ENCODE peak calls at places on chromosome 6, in seven cellular contexts. O, N, W, Q, L, P and Z are unnamed samples.

GRCh38 chr6:105591053-105591452 is 188.2 kb upstream of the PREP start:
- DNase-seq in P (no peak), W (no peak), O (peak), Q (peak), L (peak), N (no peak), Z (peak)

GRCh38 chr6:43123691-43124314 is 47.3 kb upstream of the SRF start:
- DNase-seq in P (no peak), L (no peak), O (no peak), W (no peak), Q (peak), N (no peak), Z (peak)

GRCh38 chr6:32192608-32193039 is at the start of gene GPSM3:
- DNase-seq in N (no peak), P (no peak), W (no peak), Q (peak), L (peak), O (no peak), Z (peak)

GRCh38 chr6:161261797-161262196 is 12.1 kb downstream of the AGPAT4 start:
- DNase-seq in Q (no peak), N (no peak), W (no peak), O (no peak), L (no peak), P (no peak), Z (no peak)

GRCh38 chr6:13725570-13725969 is 13.9 kb upstream of the RANBP9 start:
- DNase-seq in L (no peak), Q (peak), N (no peak), O (peak), W (no peak), P (no peak), Z (no peak)

GRCh38 chr6:52876056-52876787 is 33.3 kb downstream of the GSTA3 start:
- DNase-seq in N (no peak), W (no peak), P (no peak), Q (peak), L (no peak), O (peak), Z (no peak)

GRCh38 chr6:37243816-37244370 is 13.7 kb upstream of the TBC1D22B start:
- DNase-seq in W (no peak), P (no peak), L (no peak), Q (no peak), N (no peak), O (no peak), Z (no peak)

GRCh38 chr6:17656092-17656491 is 50.6 kb downstream of the NUP153 start:
- DNase-seq in Q (peak), P (no peak), W (no peak), N (no peak), O (no peak), L (peak), Z (no peak)

GRCh38 chr6:157759028-157759427 is 64.0 kb upstream of the SNX9 start:
- DNase-seq in P (no peak), W (no peak), N (no peak), L (no peak), O (peak), Q (no peak), Z (no peak)

GRCh38 chr6:115133790-115134189 is 791.0 kb upstream of the HS3ST5 start:
- DNase-seq in P (no peak), O (no peak), Q (no peak), L (peak), W (no peak), N (no peak), Z (no peak)

GRCh38 chr6:13229205-13230085 is 98.9 kb downstream of the TBC1D7 start:
- DNase-seq in O (peak), N (no peak), Q (no peak), L (no peak), P (no peak), W (peak), Z (peak)

GRCh38 chr6:111838749-111839484 is 34.3 kb downstream of the FYN start:
- DNase-seq in W (no peak), P (no peak), N (no peak), Q (no peak), O (no peak), L (no peak), Z (no peak)

GRCh38 chr6:125759959-125760457 is 10.6 kb downstream of the HEY2 start:
- DNase-seq in O (no peak), W (no peak), Q (no peak), L (no peak), N (no peak), P (no peak), Z (no peak)

GRCh38 chr6:135851442-135852271 is at the start of gene PDE7B:
- DNase-seq in O (peak), Q (peak), L (peak), P (peak), W (peak), N (peak), Z (peak)

GRCh38 chr6:24646771-24647170 is 780 bp upstream of the KIAA0319 start:
- DNase-seq in N (no peak), L (no peak), Q (peak), W (no peak), P (no peak), O (peak), Z (no peak)

GRCh38 chr6:96016781-96017180 is 1.0 kb downstream of the FUT9 start:
- DNase-seq in N (no peak), O (no peak), P (no peak), W (no peak), Q (no peak), L (no peak), Z (no peak)